ENCODE peak calls at places on chromosome 17, in five cellular contexts. D is CD4-positive, CD25-positive, alpha-beta regulatory T cell; W is thoracic aorta; O is psoas muscle; L is pancreas. A is an unnamed sample.

GRCh38 chr17:49963277-49963625 is 5.7 kb upstream of the DLX4 start:
- ATAC-seq in D (no peak), W (no peak), O (no peak), L (no peak), A (no peak)

GRCh38 chr17:266701-267656 is 85.5 kb upstream of the DOC2B start:
- ATAC-seq in D (no peak), W (no peak), O (peak; percentile 59), L (no peak), A (peak; percentile 80)

GRCh38 chr17:35774499-35774898 is 13.8 kb downstream of the C17orf50 start:
- ATAC-seq in D (no peak), W (peak; percentile 75), O (no peak), L (no peak), A (peak; percentile 83)

GRCh38 chr17:64787255-64787920 is 125.3 kb upstream of the SMURF2 start:
- ATAC-seq in D (no peak), W (no peak), O (no peak), L (no peak), A (no peak)

GRCh38 chr17:17387461-17388362 is 84.5 kb downstream of the NT5M start:
- ATAC-seq in D (no peak), W (no peak), O (no peak), L (peak; percentile 95), A (no peak)

GRCh38 chr17:45092932-45093430 is 31.9 kb downstream of the NMT1 start:
- ATAC-seq in D (no peak), W (peak; percentile 94), O (peak; percentile 94), L (peak; percentile 70), A (peak; percentile 96)

GRCh38 chr17:31459716-31460115 is 68.2 kb downstream of the RAB11FIP4 start:
- ATAC-seq in D (no peak), W (no peak), O (no peak), L (no peak), A (no peak)

GRCh38 chr17:72100445-72100844 is 20.4 kb upstream of the SOX9 start:
- ATAC-seq in D (no peak), W (no peak), O (no peak), L (no peak), A (no peak)

GRCh38 chr17:41343031-41343430 is 7.6 kb downstream of the KRT33A start:
- ATAC-seq in D (no peak), W (no peak), O (no peak), L (no peak), A (no peak)

DNA sequence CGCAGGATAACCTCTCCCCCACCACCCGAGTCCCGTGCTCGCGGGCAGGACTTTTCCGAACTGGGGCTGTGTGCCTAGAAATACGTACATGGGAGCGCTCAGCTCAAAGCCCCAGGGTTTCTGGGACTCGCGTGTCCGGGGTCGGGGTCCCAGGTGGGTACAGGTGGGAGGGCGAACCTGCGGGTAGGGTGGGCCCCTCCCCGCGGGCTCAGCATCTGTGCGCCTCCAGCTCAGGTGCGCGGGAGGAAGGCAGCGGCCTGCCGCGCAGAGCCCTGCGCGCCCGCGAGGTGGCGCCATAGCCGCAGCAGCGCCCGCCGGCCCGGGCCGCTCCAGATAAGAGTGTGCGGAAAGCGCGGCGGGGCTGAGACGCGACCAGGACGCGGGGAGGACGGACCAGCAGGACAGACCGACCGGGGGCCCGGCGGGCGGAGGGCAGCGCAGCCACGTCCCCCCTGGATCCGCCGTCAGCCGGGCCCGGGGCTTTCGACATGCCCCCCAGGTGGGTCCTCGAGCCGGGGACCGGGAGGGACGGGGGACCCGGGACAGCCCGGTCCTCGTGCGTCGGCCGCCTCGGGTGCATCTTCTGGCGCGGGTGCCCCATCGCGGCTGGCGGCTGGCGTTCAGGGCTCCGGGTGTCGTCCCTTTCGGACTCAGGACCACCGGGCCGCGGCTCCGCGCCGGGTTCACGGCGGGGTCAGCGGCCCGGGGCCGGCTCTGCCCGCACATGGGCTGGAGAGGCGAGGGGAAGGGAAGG is at the start of gene HIC1:
- ATAC-seq in D (peak; percentile 67), W (no peak), O (peak; percentile 80), L (peak; percentile 66), A (peak; percentile 54)
- H3K4me3 ChIP-seq in D (peak within 1 kb of the TSS; percentile 51), W (peak within 1 kb of the TSS; percentile 82), O (peak within 1 kb of the TSS; percentile 74), L (peak within 1 kb of the TSS; percentile 23), A (peak within 1 kb of the TSS; percentile 42)

GRCh38 chr17:82649501-82650261 is 1.4 kb upstream of the WDR45B start:
- ATAC-seq in D (no peak), W (no peak), O (no peak), L (no peak), A (no peak)
- H3K4me3 ChIP-seq in D (no peak overlapping the region), W (no peak overlapping the region), O (no peak overlapping the region), L (no peak overlapping the region), A (no peak overlapping the region)

GRCh38 chr17:58002558-58002957 is 4.5 kb downstream of the SRSF1 start:
- ATAC-seq in D (no peak), W (no peak), O (no peak), L (no peak), A (no peak)

GRCh38 chr17:58002973-58003372 is 4.1 kb downstream of the SRSF1 start:
- ATAC-seq in D (no peak), W (no peak), O (no peak), L (no peak), A (no peak)

GRCh38 chr17:58004060-58004459 is 3.0 kb downstream of the SRSF1 start:
- ATAC-seq in D (no peak), W (no peak), O (no peak), L (no peak), A (no peak)

GRCh38 chr17:58001461-58002124 is 5.5 kb downstream of the SRSF1 start:
- ATAC-seq in D (no peak), W (no peak), O (no peak), L (no peak), A (no peak)

GRCh38 chr17:58002154-58002553 is 4.9 kb downstream of the SRSF1 start:
- ATAC-seq in D (no peak), W (no peak), O (no peak), L (no peak), A (no peak)
- H3K4me3 ChIP-seq in D (no peak overlapping the region), W (no peak overlapping the region), O (no peak overlapping the region), L (no peak overlapping the region), A (no peak overlapping the region)

GRCh38 chr17:75843577-75844529 is at the start of gene UNC13D:
- ATAC-seq in D (peak; percentile 79), W (no peak), O (peak; percentile 3), L (no peak), A (no peak)

GRCh38 chr17:75844530-75845057 is 390 bp upstream of the UNC13D start:
- ATAC-seq in D (no peak), W (no peak), O (peak; percentile 70), L (peak; percentile 64), A (peak; percentile 33)

GRCh38 chr17:75845058-75845711 is 981 bp upstream of the UNC13D start:
- ATAC-seq in D (peak; percentile 43), W (peak; percentile 67), O (peak; percentile 91), L (peak; percentile 78), A (peak; percentile 73)

GRCh38 chr17:75842411-75842810 is 1.8 kb downstream of the UNC13D start:
- ATAC-seq in D (no peak), W (no peak), O (no peak), L (no peak), A (no peak)

GRCh38 chr17:75842963-75843576 is 1.1 kb downstream of the UNC13D start:
- ATAC-seq in D (peak; percentile 25), W (no peak), O (no peak), L (no peak), A (no peak)
- H3K4me3 ChIP-seq in D (peak overlapping the region; percentile 69), W (peak overlapping the region; percentile 62), O (peak overlapping the region; percentile 34), L (no peak overlapping the region), A (no peak overlapping the region)

GRCh38 chr17:48576479-48577309 is 1.5 kb downstream of the HOXB4 start:
- ATAC-seq in D (no peak), W (peak; percentile 30), O (no peak), L (no peak), A (peak; percentile 57)

GRCh38 chr17:48577946-48578615 is at the start of gene HOXB4:
- ATAC-seq in D (peak; percentile 61), W (no peak), O (peak; percentile 57), L (no peak), A (peak; percentile 66)

GRCh38 chr17:48579738-48580543 is 1.8 kb upstream of the HOXB4 start:
- ATAC-seq in D (no peak), W (no peak), O (no peak), L (no peak), A (no peak)

GRCh38 chr17:48577330-48577945 is 712 bp downstream of the HOXB4 start:
- ATAC-seq in D (peak; percentile 32), W (peak; percentile 21), O (no peak), L (no peak), A (no peak)

GRCh38 chr17:48578616-48579560 is 738 bp upstream of the HOXB4 start:
- ATAC-seq in D (peak; percentile 23), W (no peak), O (peak; percentile 6), L (no peak), A (no peak)
- H3K4me3 ChIP-seq in D (peak overlapping the region; percentile 80), W (peak overlapping the region; percentile 72), O (peak overlapping the region; percentile 73), L (no peak overlapping the region), A (peak overlapping the region; percentile 66)

DNA sequence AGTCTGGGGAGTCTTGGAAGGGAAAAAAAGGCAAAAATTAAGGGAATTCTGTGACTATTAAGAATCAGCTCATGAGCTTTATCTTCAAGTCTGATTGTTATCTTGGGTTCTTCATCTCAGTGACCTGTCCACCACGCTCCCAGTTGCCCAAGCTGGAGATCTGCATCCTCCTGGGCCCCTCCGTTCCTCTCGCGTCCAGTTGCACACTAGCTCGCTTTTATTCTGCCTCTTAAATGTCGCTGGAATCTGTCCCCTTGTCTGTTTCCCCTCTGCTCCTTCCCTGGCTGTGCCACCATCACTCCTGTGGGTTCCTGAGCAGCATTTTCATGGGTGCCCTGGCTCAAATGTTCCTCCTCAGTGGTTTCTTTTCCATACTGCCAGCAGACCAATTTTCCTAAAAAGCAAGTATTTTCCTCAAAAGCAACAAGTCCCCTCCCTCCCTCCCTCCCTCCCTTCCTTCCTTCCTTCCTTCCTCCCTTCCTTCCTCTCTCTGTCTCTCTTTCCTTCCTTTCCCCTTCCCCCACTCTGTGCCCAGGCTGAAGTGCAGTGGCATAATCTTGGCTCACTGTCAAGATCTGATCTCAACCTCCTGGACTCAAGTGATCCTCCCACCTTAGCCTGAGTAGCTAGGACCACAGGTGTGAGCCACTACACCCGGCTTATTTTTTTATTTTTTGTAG is 1.4 kb downstream of the ENDOV start:
- ATAC-seq in D (no peak), W (no peak), O (no peak), L (no peak), A (no peak)
- H3K4me3 ChIP-seq in D (no peak overlapping the region), W (peak overlapping the region; percentile 96), O (peak overlapping the region; percentile 100), L (no peak overlapping the region), A (no peak overlapping the region)

GRCh38 chr17:66996926-66997325 is 32.4 kb downstream of the CACNG4 start:
- ATAC-seq in D (no peak), W (no peak), O (no peak), L (no peak), A (no peak)
- H3K4me3 ChIP-seq in D (no peak overlapping the region), W (no peak overlapping the region), O (no peak overlapping the region), L (no peak overlapping the region), A (no peak overlapping the region)

DNA sequence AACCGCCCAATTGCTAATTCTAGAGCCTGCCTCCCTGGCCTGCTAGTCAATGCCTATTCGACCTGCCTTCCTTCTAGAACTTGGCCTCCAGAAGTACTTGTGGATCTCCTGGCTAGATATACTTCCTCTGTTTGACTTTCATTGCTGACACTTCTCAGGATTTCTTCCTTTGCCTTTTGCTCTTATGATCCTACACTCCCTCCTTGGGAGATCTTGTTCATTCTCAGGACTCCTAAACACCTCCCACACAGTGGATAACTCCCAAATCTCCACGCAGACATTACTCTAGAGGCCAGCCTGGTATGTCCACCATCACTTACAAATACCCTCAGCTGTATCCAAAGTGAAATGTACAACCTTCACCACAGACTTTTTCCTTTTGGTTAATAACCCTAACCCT is 10.6 kb upstream of the MYO18A start:
- ATAC-seq in D (no peak), W (no peak), O (no peak), L (no peak), A (no peak)
- H3K4me3 ChIP-seq in D (no peak overlapping the region), W (no peak overlapping the region), O (no peak overlapping the region), L (no peak overlapping the region), A (no peak overlapping the region)

A was measured in gastroesophageal sphincter.